ENCODE peak calls at places on chromosomes 7 and 10, in six cellular contexts. K, Y, R, T, O and X are unnamed samples.

GRCh38 chr7:77791956-77792355 is 6.3 kb downstream of the TMEM60 start:
- DNase-seq in K (no peak), Y (no peak), R (no peak), T (no peak), O (no peak), X (no peak)

GRCh38 chr7:147432068-147432467 is 1158.5 kb upstream of the C7orf33 start:
- DNase-seq in K (no peak), Y (peak), R (no peak), T (no peak), O (peak), X (no peak)

GRCh38 chr7:63023182-63023787 is 975.4 kb upstream of the ZNF722 start:
- DNase-seq in K (no peak), Y (no peak), R (no peak), T (no peak), O (no peak), X (no peak)

GRCh38 chr7:149790146-149790548 is 16.8 kb upstream of the ZNF467 start:
- DNase-seq in K (peak), Y (no peak), R (no peak), T (no peak), O (no peak), X (peak)

GRCh38 chr7:114370177-114370576 is 44.4 kb upstream of the FOXP2 start:
- DNase-seq in K (no peak), Y (no peak), R (no peak), T (no peak), O (no peak), X (no peak)

GRCh38 chr10:29064665-29065064 is 224.2 kb upstream of the LYZL1 start:
- DNase-seq in K (no peak), Y (no peak), R (no peak), T (no peak), O (peak), X (no peak)

GRCh38 chr10:120400601-120401000 is 56.4 kb upstream of the PLPP4 start:
- DNase-seq in K (no peak), Y (no peak), R (no peak), T (no peak), O (no peak), X (no peak)

GRCh38 chr7:79245623-79246249 is 207.7 kb downstream of the MAGI2 start:
- DNase-seq in K (no peak), Y (no peak), R (peak), T (no peak), O (no peak), X (no peak)